ENCODE peak calls at places on chromosome 17, in four cellular contexts. T is K562, Q is SK-N-SH, R is GM12878. S is an unnamed sample.

GRCh38 chr17:153851-154250 is 16.5 kb downstream of the SCGB1C2 start:
- DNase-seq in T (no peak), Q (no peak), R (no peak), S (no peak)

GRCh38 chr17:81043725-81044427 is 8.9 kb downstream of the BAIAP2 start:
- DNase-seq in T (no peak), Q (peak), R (no peak), S (peak)

GRCh38 chr17:38416840-38417209 is 11.4 kb upstream of the ARHGAP23 start:
- DNase-seq in T (peak), Q (no peak), R (no peak), S (no peak)

GRCh38 chr17:54307326-54307725 is 484.6 kb downstream of the KIF2B start:
- DNase-seq in T (no peak), Q (no peak), R (no peak), S (no peak)

GRCh38 chr17:48632579-48633265 is 6.6 kb upstream of the HOXB9 start:
- DNase-seq in T (peak), Q (no peak), R (no peak), S (no peak)

GRCh38 chr17:77829871-77830799 is 128.4 kb upstream of the TNRC6C start:
- DNase-seq in T (peak), Q (peak), R (no peak), S (no peak)

GRCh38 chr17:75086496-75087181 is 1.1 kb upstream of the SLC16A5 start:
- DNase-seq in T (peak), Q (no peak), R (no peak), S (no peak)

GRCh38 chr17:71801301-71801700 is 319.5 kb upstream of the SOX9 start:
- DNase-seq in T (no peak), Q (no peak), R (no peak), S (no peak)

GRCh38 chr17:67646472-67646871 is 71.3 kb upstream of the NOL11 start:
- DNase-seq in T (no peak), Q (no peak), R (no peak), S (no peak)

GRCh38 chr17:36082062-36082461 is 7.9 kb downstream of the CCL3 start:
- DNase-seq in T (no peak), Q (no peak), R (peak), S (no peak)

GRCh38 chr17:18332909-18333489 is 17.9 kb downstream of the SMCR8 start:
- DNase-seq in T (no peak), Q (no peak), R (no peak), S (no peak)

GRCh38 chr17:9401434-9401833 is 174.2 kb downstream of the STX8 start:
- DNase-seq in T (no peak), Q (no peak), R (no peak), S (no peak)

GRCh38 chr17:41620583-41621434 is 3.6 kb downstream of the KRT17 start:
- DNase-seq in T (no peak), Q (no peak), R (no peak), S (no peak)

GRCh38 chr17:60577147-60577925 is 22.7 kb upstream of the PPM1D start:
- DNase-seq in T (peak), Q (peak), R (peak), S (no peak)

GRCh38 chr17:80101160-80101945 is at the start of gene GAA:
- DNase-seq in T (peak), Q (peak), R (peak), S (peak)

GRCh38 chr17:56715613-56716357 is 117.9 kb downstream of the C17orf67 start:
- DNase-seq in T (peak), Q (peak), R (peak), S (peak)

GRCh38 chr17:2207815-2208515 is 95.6 kb downstream of the SMG6 start:
- DNase-seq in T (no peak), Q (no peak), R (no peak), S (no peak)

GRCh38 chr17:59440757-59441458 is 109.5 kb downstream of the YPEL2 start:
- DNase-seq in T (peak), Q (peak), R (peak), S (peak)

GRCh38 chr17:43983515-43984411 is 20.7 kb upstream of the NAGS start:
- DNase-seq in T (peak), Q (peak), R (no peak), S (peak)

GRCh38 chr17:81387235-81388060 is 7.8 kb upstream of the BAHCC1 start:
- DNase-seq in T (peak), Q (peak), R (no peak), S (no peak)

GRCh38 chr17:50853781-50854180 is 12.4 kb downstream of the TOB1 start:
- DNase-seq in T (no peak), Q (no peak), R (no peak), S (no peak)

DNA sequence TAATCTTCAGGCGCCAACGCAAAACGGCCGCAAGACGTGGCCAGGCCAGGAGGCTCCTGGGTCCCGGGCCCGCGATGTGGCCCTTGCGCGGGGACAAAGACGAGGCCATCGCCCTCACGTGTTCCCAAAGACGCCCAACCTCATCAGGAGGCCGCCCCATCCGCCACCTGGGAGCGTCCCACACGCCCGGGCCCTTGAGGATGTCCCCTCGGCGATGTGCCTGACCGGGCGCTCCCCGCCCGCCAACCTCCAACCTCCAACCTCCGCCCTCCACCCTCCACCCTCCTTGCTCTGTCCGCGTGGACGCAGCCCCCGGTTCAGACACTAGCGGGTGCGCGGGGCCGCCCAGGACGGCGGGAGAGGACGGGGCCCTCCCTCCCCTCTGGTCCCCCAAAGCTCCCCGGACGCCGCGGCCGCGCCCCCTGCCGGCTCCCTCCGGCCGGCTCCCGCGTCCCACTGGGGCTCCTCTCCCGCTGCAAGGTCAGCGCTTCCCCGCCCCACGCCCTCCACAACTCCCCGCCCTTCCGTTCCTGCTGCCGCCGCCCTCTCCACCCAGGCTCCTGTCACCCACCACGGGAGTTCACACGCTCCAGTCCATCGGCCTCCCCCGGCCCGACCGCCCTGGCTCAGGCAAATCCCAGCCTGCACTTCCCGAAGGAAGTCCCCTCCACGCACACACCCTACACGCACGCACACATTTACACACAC is 250.8 kb upstream of the RPL38 start:
- DNase-seq in T (peak), Q (peak), R (no peak), S (peak)
- TF ChIP-seq MAX in T (no peak), Q (no peak), R (no peak), S (peak)

GRCh38 chr17:7334938-7335538 is 1.3 kb upstream of the ACAP1 start:
- DNase-seq in T (no peak), Q (no peak), R (no peak), S (no peak)

GRCh38 chr17:7340179-7340578 is 3.9 kb downstream of the ACAP1 start:
- DNase-seq in T (no peak), Q (no peak), R (no peak), S (no peak)

GRCh38 chr17:7341842-7342241 is 5.5 kb downstream of the ACAP1 start:
- DNase-seq in T (no peak), Q (no peak), R (no peak), S (no peak)

DNA sequence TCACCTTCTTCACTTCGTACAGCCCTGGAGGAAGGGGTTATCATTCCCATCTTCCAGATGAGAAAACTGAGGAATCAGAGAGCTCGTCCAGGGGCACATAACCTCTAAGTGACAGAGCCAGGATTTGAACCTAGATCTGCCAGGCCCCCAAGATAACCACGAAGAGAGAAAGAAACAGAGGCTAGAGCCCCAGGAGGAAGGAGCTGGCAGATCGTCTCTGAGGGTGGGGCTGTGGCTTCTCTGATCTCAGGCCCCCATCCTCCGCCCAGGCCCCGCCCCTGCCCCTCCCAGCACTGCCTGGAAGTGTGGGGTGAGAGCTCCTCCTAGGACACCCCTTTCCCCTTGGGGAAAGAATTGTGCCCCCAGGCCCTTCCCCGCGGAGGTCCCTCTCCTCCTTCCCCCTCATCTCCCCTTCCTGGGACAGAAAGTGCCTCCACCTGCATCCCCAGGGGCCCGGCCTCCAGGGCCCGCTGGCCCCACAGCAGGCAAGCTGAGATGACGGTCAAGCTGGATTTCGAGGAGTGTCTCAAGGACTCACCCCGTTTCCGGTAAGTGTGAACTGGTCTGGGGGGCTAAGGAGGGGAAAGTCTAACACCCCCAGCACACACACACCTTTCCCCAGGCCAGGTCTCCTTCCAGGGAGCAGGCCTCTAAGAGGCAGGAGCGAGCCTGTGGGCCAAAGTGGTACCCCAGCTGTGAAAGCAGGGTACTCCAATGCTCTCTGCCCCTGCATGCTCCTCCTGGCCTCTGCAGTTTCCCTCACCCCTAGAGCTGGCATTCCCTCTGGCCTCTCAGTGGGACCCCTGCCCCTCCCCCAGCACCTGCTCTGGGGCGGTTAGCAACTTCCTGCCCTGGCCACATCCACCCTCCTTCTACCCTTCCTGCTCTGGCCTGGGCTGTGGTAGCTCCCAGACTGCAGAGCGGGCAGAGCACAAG is at the start of gene ACAP1:
- DNase-seq in T (peak), Q (no peak), R (no peak), S (peak)
- TF ChIP-seq USF1 in T (no peak), Q (no peak), R (no peak), S (no peak)

DNA sequence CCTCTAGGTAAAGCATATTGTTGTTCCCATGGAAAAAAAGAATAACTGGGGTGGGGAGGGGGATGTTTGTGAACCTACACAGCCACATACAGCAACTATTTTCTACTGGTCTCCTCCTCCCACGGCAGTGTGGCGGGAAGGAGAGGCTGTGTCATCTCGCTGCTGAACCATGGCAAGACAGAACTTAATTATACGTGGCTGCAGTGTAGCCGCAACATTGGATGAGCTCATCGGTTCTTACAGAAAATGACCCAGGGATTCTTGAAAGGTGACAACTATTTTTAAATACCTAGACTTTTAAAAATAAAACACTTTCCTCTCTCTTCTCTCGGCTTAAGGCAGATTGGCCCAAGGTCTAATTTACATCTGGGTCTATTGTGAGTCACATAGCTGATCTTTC is 19.8 kb upstream of the TEKT3 start:
- DNase-seq in T (no peak), Q (no peak), R (no peak), S (no peak)
- TF ChIP-seq MAX in T (no peak), Q (no peak), R (no peak), S (no peak)

GRCh38 chr17:82910041-82910481 is 70.2 kb upstream of the ZNF750 start:
- DNase-seq in T (no peak), Q (no peak), R (no peak), S (no peak)

GRCh38 chr17:82905130-82905529 is 65.3 kb upstream of the ZNF750 start:
- DNase-seq in T (no peak), Q (no peak), R (no peak), S (no peak)

GRCh38 chr17:82910770-82911169 is 70.9 kb upstream of the ZNF750 start:
- DNase-seq in T (no peak), Q (no peak), R (no peak), S (no peak)

GRCh38 chr17:82909322-82909904 is 69.6 kb upstream of the ZNF750 start:
- DNase-seq in T (peak), Q (no peak), R (no peak), S (no peak)

DNA sequence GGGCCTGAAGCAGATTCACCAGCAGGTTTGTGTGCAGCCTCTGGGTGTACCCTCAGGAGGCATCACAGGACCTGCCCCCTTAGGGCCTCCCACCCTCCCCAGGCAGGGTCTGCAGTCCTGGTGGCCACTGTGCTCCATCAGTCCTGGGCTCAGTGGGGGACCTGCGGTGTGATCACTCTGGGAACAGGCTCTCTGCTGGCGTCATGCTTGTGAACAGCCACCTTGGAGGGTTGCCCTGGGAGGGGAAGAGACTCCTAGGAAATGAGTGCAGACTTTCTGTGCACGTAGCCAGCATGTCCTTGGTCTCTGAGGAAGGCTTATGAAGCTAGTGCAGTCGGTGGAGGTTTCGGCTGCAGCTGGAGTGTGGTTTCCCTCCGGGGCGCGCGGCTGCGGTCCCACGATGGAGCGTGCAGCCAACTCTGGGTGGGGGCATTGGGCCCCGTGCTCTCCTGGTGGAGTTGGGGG is 68.0 kb upstream of the ZNF750 start:
- DNase-seq in T (no peak), Q (no peak), R (no peak), S (no peak)
- TF ChIP-seq USF1 in T (no peak), Q (no peak), R (no peak), S (no peak)

DNA sequence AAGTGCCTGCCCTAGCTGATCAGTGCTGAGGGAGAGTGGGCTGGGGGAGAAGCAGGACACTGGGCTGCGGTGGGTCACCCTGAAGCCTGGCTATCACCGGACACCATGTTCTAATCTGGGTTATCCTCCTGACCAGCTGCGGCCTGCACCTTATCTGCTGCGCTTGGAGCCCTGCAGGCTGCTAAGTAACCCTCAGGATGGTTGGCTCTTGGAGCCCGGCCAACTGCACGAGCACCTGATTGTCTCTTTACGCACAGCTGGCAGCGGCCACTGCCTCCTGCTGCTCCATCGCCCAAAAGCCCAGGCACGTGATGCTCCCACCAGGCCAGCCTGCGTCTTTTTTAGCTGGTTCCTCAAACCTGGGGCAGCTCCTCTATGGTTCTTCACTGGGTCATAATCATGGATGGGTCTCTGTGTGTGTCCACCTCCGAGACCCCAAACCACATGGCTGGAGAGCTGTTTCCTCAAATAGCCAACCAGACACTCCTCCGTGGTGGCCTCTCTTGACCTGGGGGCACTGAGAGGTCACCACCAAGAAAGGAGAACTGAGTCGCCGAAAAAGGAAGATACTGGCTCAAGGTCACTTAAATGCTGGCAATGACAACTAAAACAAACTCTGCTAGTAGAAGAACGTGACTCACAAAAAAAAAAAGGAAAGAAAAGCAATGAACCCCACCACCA is 21.7 kb downstream of the SPHK1 start:
- DNase-seq in T (peak), Q (peak), R (no peak), S (no peak)
- TF ChIP-seq MAX in T (peak), Q (no peak), R (no peak), S (no peak)

GRCh38 chr17:65547253-65547670 is 14.2 kb downstream of the AXIN2 start:
- DNase-seq in T (no peak), Q (no peak), R (no peak), S (no peak)
- TF ChIP-seq USF1 in T (no peak), Q (no peak), R (no peak), S (no peak)

S was measured in WTC11.